ENCODE peak calls at places on chromosomes 7 and 10, in four cellular contexts. One of them, this sample, is unnamed.

GRCh38 chr7:141701489-141702046 is 398 bp downstream of the DENND11 start:
- DNase-seq in stimulated activated CD4-positive, alpha-beta T cell treated with anti-CD3 and anti-CD28 coated beads, TNF-alpha, amount 100 ng/mL, for 48 hours: peak
- DNase-seq in activated CD4-positive, alpha-beta T cell treated with anti-CD3 and anti-CD28 coated beads, Interleukin-2, amount 10 ng/mL, durations not matched to agents 24 days and 14 days: peak
- DNase-seq in GM20000: peak
- DNase-seq in this sample: peak

GRCh38 chr10:117590516-117590915 is 48.0 kb downstream of the EMX2 start:
- DNase-seq in stimulated activated CD4-positive, alpha-beta T cell treated with anti-CD3 and anti-CD28 coated beads, TNF-alpha, amount 100 ng/mL, for 48 hours: no peak
- DNase-seq in activated CD4-positive, alpha-beta T cell treated with anti-CD3 and anti-CD28 coated beads, Interleukin-2, amount 10 ng/mL, durations not matched to agents 24 days and 14 days: no peak
- DNase-seq in GM20000: no peak
- DNase-seq in this sample: no peak

GRCh38 chr10:90958781-90959180 is 37.9 kb upstream of the ANKRD1 start:
- DNase-seq in stimulated activated CD4-positive, alpha-beta T cell treated with anti-CD3 and anti-CD28 coated beads, TNF-alpha, amount 100 ng/mL, for 48 hours: no peak
- DNase-seq in activated CD4-positive, alpha-beta T cell treated with anti-CD3 and anti-CD28 coated beads, Interleukin-2, amount 10 ng/mL, durations not matched to agents 24 days and 14 days: no peak
- DNase-seq in GM20000: no peak
- DNase-seq in this sample: no peak

GRCh38 chr10:113026679-113027078 is 76.6 kb downstream of the TCF7L2 start:
- DNase-seq in stimulated activated CD4-positive, alpha-beta T cell treated with anti-CD3 and anti-CD28 coated beads, TNF-alpha, amount 100 ng/mL, for 48 hours: no peak
- DNase-seq in activated CD4-positive, alpha-beta T cell treated with anti-CD3 and anti-CD28 coated beads, Interleukin-2, amount 10 ng/mL, durations not matched to agents 24 days and 14 days: no peak
- DNase-seq in GM20000: no peak
- DNase-seq in this sample: no peak

GRCh38 chr7:2516194-2516555 is 3.4 kb upstream of the LFNG start:
- DNase-seq in stimulated activated CD4-positive, alpha-beta T cell treated with anti-CD3 and anti-CD28 coated beads, TNF-alpha, amount 100 ng/mL, for 48 hours: no peak
- DNase-seq in activated CD4-positive, alpha-beta T cell treated with anti-CD3 and anti-CD28 coated beads, Interleukin-2, amount 10 ng/mL, durations not matched to agents 24 days and 14 days: no peak
- DNase-seq in GM20000: no peak
- DNase-seq in this sample: no peak

GRCh38 chr7:1073211-1073977 is 14.5 kb upstream of the GPER1 start:
- DNase-seq in stimulated activated CD4-positive, alpha-beta T cell treated with anti-CD3 and anti-CD28 coated beads, TNF-alpha, amount 100 ng/mL, for 48 hours: no peak
- DNase-seq in activated CD4-positive, alpha-beta T cell treated with anti-CD3 and anti-CD28 coated beads, Interleukin-2, amount 10 ng/mL, durations not matched to agents 24 days and 14 days: no peak
- DNase-seq in GM20000: peak
- DNase-seq in this sample: no peak

GRCh38 chr10:86595496-86595895 is 58.9 kb upstream of the OPN4 start:
- DNase-seq in stimulated activated CD4-positive, alpha-beta T cell treated with anti-CD3 and anti-CD28 coated beads, TNF-alpha, amount 100 ng/mL, for 48 hours: no peak
- DNase-seq in activated CD4-positive, alpha-beta T cell treated with anti-CD3 and anti-CD28 coated beads, Interleukin-2, amount 10 ng/mL, durations not matched to agents 24 days and 14 days: no peak
- DNase-seq in GM20000: no peak
- DNase-seq in this sample: no peak

GRCh38 chr7:53218730-53219504 is 183.5 kb downstream of the POM121L12 start:
- DNase-seq in stimulated activated CD4-positive, alpha-beta T cell treated with anti-CD3 and anti-CD28 coated beads, TNF-alpha, amount 100 ng/mL, for 48 hours: no peak
- DNase-seq in activated CD4-positive, alpha-beta T cell treated with anti-CD3 and anti-CD28 coated beads, Interleukin-2, amount 10 ng/mL, durations not matched to agents 24 days and 14 days: no peak
- DNase-seq in GM20000: no peak
- DNase-seq in this sample: no peak

GRCh38 chr7:105298004-105298403 is 90.7 kb downstream of the SRPK2 start:
- DNase-seq in stimulated activated CD4-positive, alpha-beta T cell treated with anti-CD3 and anti-CD28 coated beads, TNF-alpha, amount 100 ng/mL, for 48 hours: no peak
- DNase-seq in activated CD4-positive, alpha-beta T cell treated with anti-CD3 and anti-CD28 coated beads, Interleukin-2, amount 10 ng/mL, durations not matched to agents 24 days and 14 days: no peak
- DNase-seq in GM20000: peak
- DNase-seq in this sample: no peak

GRCh38 chr10:26706206-26706605 is 8.7 kb downstream of the PDSS1 start:
- DNase-seq in stimulated activated CD4-positive, alpha-beta T cell treated with anti-CD3 and anti-CD28 coated beads, TNF-alpha, amount 100 ng/mL, for 48 hours: no peak
- DNase-seq in activated CD4-positive, alpha-beta T cell treated with anti-CD3 and anti-CD28 coated beads, Interleukin-2, amount 10 ng/mL, durations not matched to agents 24 days and 14 days: peak
- DNase-seq in GM20000: no peak
- DNase-seq in this sample: no peak

GRCh38 chr10:110336111-110336721 is 31.5 kb upstream of the SMNDC1 start:
- DNase-seq in stimulated activated CD4-positive, alpha-beta T cell treated with anti-CD3 and anti-CD28 coated beads, TNF-alpha, amount 100 ng/mL, for 48 hours: no peak
- DNase-seq in activated CD4-positive, alpha-beta T cell treated with anti-CD3 and anti-CD28 coated beads, Interleukin-2, amount 10 ng/mL, durations not matched to agents 24 days and 14 days: no peak
- DNase-seq in GM20000: no peak
- DNase-seq in this sample: peak

GRCh38 chr10:111179514-111179913 is 102.7 kb downstream of the ADRA2A start:
- DNase-seq in stimulated activated CD4-positive, alpha-beta T cell treated with anti-CD3 and anti-CD28 coated beads, TNF-alpha, amount 100 ng/mL, for 48 hours: no peak
- DNase-seq in activated CD4-positive, alpha-beta T cell treated with anti-CD3 and anti-CD28 coated beads, Interleukin-2, amount 10 ng/mL, durations not matched to agents 24 days and 14 days: no peak
- DNase-seq in GM20000: no peak
- DNase-seq in this sample: no peak

GRCh38 chr7:38637957-38638356 is 6.8 kb upstream of the AMPH start:
- DNase-seq in stimulated activated CD4-positive, alpha-beta T cell treated with anti-CD3 and anti-CD28 coated beads, TNF-alpha, amount 100 ng/mL, for 48 hours: no peak
- DNase-seq in activated CD4-positive, alpha-beta T cell treated with anti-CD3 and anti-CD28 coated beads, Interleukin-2, amount 10 ng/mL, durations not matched to agents 24 days and 14 days: no peak
- DNase-seq in GM20000: no peak
- DNase-seq in this sample: no peak

GRCh38 chr7:112204776-112205347 is 1.3 kb downstream of the DOCK4 start:
- DNase-seq in stimulated activated CD4-positive, alpha-beta T cell treated with anti-CD3 and anti-CD28 coated beads, TNF-alpha, amount 100 ng/mL, for 48 hours: no peak
- DNase-seq in activated CD4-positive, alpha-beta T cell treated with anti-CD3 and anti-CD28 coated beads, Interleukin-2, amount 10 ng/mL, durations not matched to agents 24 days and 14 days: peak
- DNase-seq in GM20000: peak
- DNase-seq in this sample: no peak

GRCh38 chr7:27098493-27099223 is 2.9 kb upstream of the HOXA1 start:
- DNase-seq in stimulated activated CD4-positive, alpha-beta T cell treated with anti-CD3 and anti-CD28 coated beads, TNF-alpha, amount 100 ng/mL, for 48 hours: no peak
- DNase-seq in activated CD4-positive, alpha-beta T cell treated with anti-CD3 and anti-CD28 coated beads, Interleukin-2, amount 10 ng/mL, durations not matched to agents 24 days and 14 days: no peak
- DNase-seq in GM20000: no peak
- DNase-seq in this sample: no peak

GRCh38 chr10:92678196-92678595 is 11.6 kb upstream of the HHEX start:
- DNase-seq in stimulated activated CD4-positive, alpha-beta T cell treated with anti-CD3 and anti-CD28 coated beads, TNF-alpha, amount 100 ng/mL, for 48 hours: no peak
- DNase-seq in activated CD4-positive, alpha-beta T cell treated with anti-CD3 and anti-CD28 coated beads, Interleukin-2, amount 10 ng/mL, durations not matched to agents 24 days and 14 days: no peak
- DNase-seq in GM20000: no peak
- DNase-seq in this sample: no peak

GRCh38 chr10:49332333-49332732 is 33.4 kb downstream of the C10orf71 start:
- DNase-seq in stimulated activated CD4-positive, alpha-beta T cell treated with anti-CD3 and anti-CD28 coated beads, TNF-alpha, amount 100 ng/mL, for 48 hours: no peak
- DNase-seq in activated CD4-positive, alpha-beta T cell treated with anti-CD3 and anti-CD28 coated beads, Interleukin-2, amount 10 ng/mL, durations not matched to agents 24 days and 14 days: no peak
- DNase-seq in GM20000: no peak
- DNase-seq in this sample: peak

GRCh38 chr7:98745722-98746318 is 124.0 kb downstream of the TMEM130 start:
- DNase-seq in stimulated activated CD4-positive, alpha-beta T cell treated with anti-CD3 and anti-CD28 coated beads, TNF-alpha, amount 100 ng/mL, for 48 hours: peak
- DNase-seq in activated CD4-positive, alpha-beta T cell treated with anti-CD3 and anti-CD28 coated beads, Interleukin-2, amount 10 ng/mL, durations not matched to agents 24 days and 14 days: peak
- DNase-seq in GM20000: peak
- DNase-seq in this sample: peak

GRCh38 chr7:18393465-18394118 is 102.0 kb upstream of the HDAC9 start:
- DNase-seq in stimulated activated CD4-positive, alpha-beta T cell treated with anti-CD3 and anti-CD28 coated beads, TNF-alpha, amount 100 ng/mL, for 48 hours: no peak
- DNase-seq in activated CD4-positive, alpha-beta T cell treated with anti-CD3 and anti-CD28 coated beads, Interleukin-2, amount 10 ng/mL, durations not matched to agents 24 days and 14 days: no peak
- DNase-seq in GM20000: no peak
- DNase-seq in this sample: peak

GRCh38 chr10:58993480-58994221 is 182.8 kb upstream of the PHYHIPL start:
- DNase-seq in stimulated activated CD4-positive, alpha-beta T cell treated with anti-CD3 and anti-CD28 coated beads, TNF-alpha, amount 100 ng/mL, for 48 hours: no peak
- DNase-seq in activated CD4-positive, alpha-beta T cell treated with anti-CD3 and anti-CD28 coated beads, Interleukin-2, amount 10 ng/mL, durations not matched to agents 24 days and 14 days: no peak
- DNase-seq in GM20000: peak
- DNase-seq in this sample: no peak

This sample was measured in SJSA1.